ENCODE peak calls at places on chromosomes 3 and 15, in four cellular contexts. L is HCT116, N is GM12878, D is A549. P is an unnamed sample.

GRCh38 chr15:66565731-66566130 is at the start of gene LCTL:
- DNase-seq in L (no peak), N (no peak), D (no peak), P (no peak)

GRCh38 chr3:146187334-146187950 is 26.5 kb upstream of the PLOD2 start:
- DNase-seq in L (peak; percentile 29), N (no peak), D (no peak), P (peak; percentile 9)

GRCh38 chr3:61927332-61927731 is 366.0 kb downstream of the PTPRG start:
- DNase-seq in L (no peak), N (no peak), D (no peak), P (no peak)

GRCh38 chr3:33717616-33717865 is 513 bp downstream of the CLASP2 start:
- DNase-seq in L (peak; percentile 49), N (no peak), D (peak; percentile 61), P (peak; percentile 76)

GRCh38 chr3:128385080-128385832 is 81.4 kb downstream of the DNAJB8 start:
- DNase-seq in L (no peak), N (no peak), D (no peak), P (no peak)

GRCh38 chr3:128407247-128407646 is 59.4 kb downstream of the DNAJB8 start:
- DNase-seq in L (no peak), N (no peak), D (no peak), P (no peak)

GRCh38 chr15:81056276-81056675 is 55.6 kb downstream of the TLNRD1 start:
- DNase-seq in L (no peak), N (no peak), D (no peak), P (peak; percentile 32)

GRCh38 chr3:119774419-119774818 is 7.5 kb upstream of the NR1I2 start:
- DNase-seq in L (no peak), N (peak; percentile 16), D (no peak), P (no peak)

GRCh38 chr3:4898454-4899313 is 80.6 kb upstream of the BHLHE40 start:
- DNase-seq in L (peak; percentile 18), N (peak; percentile 53), D (no peak), P (peak; percentile 69)

GRCh38 chr3:47283193-47283537 is 421 bp downstream of the KLHL18 start:
- DNase-seq in L (no peak), N (no peak), D (peak; percentile 13), P (peak; percentile 48)

GRCh38 chr3:55723653-55724406 is 236.7 kb upstream of the WNT5A start:
- DNase-seq in L (no peak), N (no peak), D (no peak), P (no peak)

GRCh38 chr15:64844576-64845140 is 2.9 kb downstream of the PLEKHO2 start:
- DNase-seq in L (no peak), N (no peak), D (no peak), P (peak; percentile 22)

GRCh38 chr15:64842986-64843561 is 1.4 kb downstream of the PLEKHO2 start:
- DNase-seq in L (no peak), N (no peak), D (no peak), P (peak; percentile 93)

GRCh38 chr15:64841258-64842098 is at the start of gene PLEKHO2:
- DNase-seq in L (peak; percentile 73), N (peak; percentile 53), D (peak; percentile 99), P (peak; percentile 98)

GRCh38 chr15:64843996-64844395 is 2.3 kb downstream of the PLEKHO2 start:
- DNase-seq in L (no peak), N (no peak), D (no peak), P (no peak)

DNA sequence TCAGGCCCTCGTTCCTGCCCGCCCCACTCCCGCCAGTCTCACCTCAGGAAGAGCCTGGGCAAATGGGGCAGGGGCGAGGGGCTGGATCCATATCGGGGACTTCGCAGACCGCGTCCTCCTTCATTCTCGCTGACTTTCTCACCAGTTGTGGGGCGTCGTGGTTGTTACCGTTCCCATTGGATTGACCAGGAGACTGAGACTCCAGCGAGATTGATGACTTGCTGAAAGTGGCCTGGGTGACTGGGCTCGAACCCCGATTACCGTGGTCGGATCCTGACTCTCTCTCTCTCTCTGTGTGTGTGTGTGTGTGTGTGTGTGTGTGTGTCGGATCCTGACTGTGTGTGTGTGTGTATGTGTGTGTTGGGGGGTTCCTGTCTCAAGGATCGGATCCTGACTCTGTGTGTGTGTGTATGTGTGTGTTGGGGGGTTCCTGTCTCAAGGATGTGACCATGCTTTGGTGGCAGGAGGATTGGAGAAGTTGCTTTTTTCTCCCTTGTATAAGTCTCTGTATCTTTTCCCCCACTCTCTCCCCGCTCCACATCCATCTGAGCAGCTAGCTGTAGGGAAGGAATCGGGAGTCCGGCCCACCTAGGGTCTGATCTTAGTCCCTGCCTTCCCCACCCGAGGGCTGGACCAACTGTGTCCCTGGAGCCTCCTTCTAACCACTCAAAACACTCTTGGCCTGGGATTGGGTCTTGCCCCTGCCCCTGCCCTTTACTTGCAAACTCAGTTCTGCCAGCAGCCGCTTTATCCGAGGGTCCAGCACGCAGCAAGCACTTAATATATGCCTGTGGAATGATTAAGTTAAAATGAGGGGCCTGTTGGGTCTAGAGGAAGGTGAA is 605 bp downstream of the PLEKHO2 start:
- DNase-seq in L (no peak), N (no peak), D (peak; percentile 29), P (peak; percentile 46)
- H3K4me3 ChIP-seq in L (peak overlapping the region; percentile 84), N (peak overlapping the region; percentile 99), D (peak overlapping the region; percentile 70), P (peak overlapping the region; percentile 83)

GRCh38 chr15:85689729-85690128 is 105.0 kb downstream of the KLHL25 start:
- DNase-seq in L (no peak), N (peak; percentile 84), D (no peak), P (peak; percentile 93)
- TF ChIP-seq MAX in L (no peak), N (peak; percentile 65), D (no peak), P (peak; percentile 84)

GRCh38 chr15:26318689-26319088 is 454.2 kb downstream of the GABRB3 start:
- DNase-seq in L (no peak), N (no peak), D (no peak), P (no peak)
- H3K4me3 ChIP-seq in L (no peak overlapping the region), N (no peak overlapping the region), D (no peak overlapping the region), P (no peak overlapping the region)

GRCh38 chr3:45959201-45959600 is 15.9 kb downstream of the CXCR6 start:
- DNase-seq in L (no peak), N (no peak), D (no peak), P (no peak)

GRCh38 chr3:45960289-45960688 is 17.0 kb downstream of the CXCR6 start:
- DNase-seq in L (no peak), N (no peak), D (no peak), P (no peak)

GRCh38 chr3:45957606-45958005 is 14.3 kb downstream of the CXCR6 start:
- DNase-seq in L (no peak), N (no peak), D (no peak), P (no peak)

GRCh38 chr3:45955706-45956105 is 12.4 kb downstream of the CXCR6 start:
- DNase-seq in L (no peak), N (no peak), D (no peak), P (no peak)

DNA sequence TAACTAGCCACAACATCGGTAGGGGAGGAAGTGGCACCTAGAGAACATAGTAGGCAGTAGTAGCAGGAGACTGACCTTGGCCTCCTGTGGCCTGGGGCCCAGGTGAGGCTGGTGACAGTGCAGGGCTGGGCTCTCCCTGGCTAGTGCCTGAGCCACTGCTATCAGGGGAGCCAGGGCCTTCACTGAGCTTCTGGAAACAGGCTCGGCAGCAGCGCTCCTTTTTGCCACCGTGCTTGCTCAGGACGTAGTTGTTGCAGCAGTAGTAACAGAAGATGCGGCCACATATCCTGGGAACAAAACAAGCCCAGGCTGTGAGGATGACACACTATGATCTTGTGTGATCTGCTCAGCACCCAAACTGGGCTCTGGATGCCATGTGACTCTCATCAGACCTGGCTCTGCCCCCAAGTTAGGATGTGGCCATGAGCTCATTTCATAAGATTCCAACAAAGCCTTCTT is 15.1 kb downstream of the CXCR6 start:
- DNase-seq in L (no peak), N (no peak), D (no peak), P (no peak)
- TF ChIP-seq MAX in L (no peak), N (no peak), D (no peak), P (no peak)

GRCh38 chr3:31953091-31953490 is 28.0 kb downstream of the OSBPL10 start:
- DNase-seq in L (no peak), N (no peak), D (no peak), P (no peak)
- H3K4me3 ChIP-seq in L (no peak overlapping the region), N (no peak overlapping the region), D (no peak overlapping the region), P (no peak overlapping the region)

GRCh38 chr3:13021934-13022265 is 51.3 kb downstream of the IQSEC1 start:
- DNase-seq in L (no peak), N (no peak), D (no peak), P (no peak)

GRCh38 chr3:13022348-13023250 is 50.6 kb downstream of the IQSEC1 start:
- DNase-seq in L (no peak), N (no peak), D (peak; percentile 34), P (peak; percentile 95)

GRCh38 chr3:13019706-13020105 is 53.5 kb downstream of the IQSEC1 start:
- DNase-seq in L (no peak), N (no peak), D (no peak), P (no peak)

GRCh38 chr3:13020159-13020558 is 53.1 kb downstream of the IQSEC1 start:
- DNase-seq in L (no peak), N (no peak), D (no peak), P (no peak)

GRCh38 chr3:13021141-13021933 is 51.9 kb downstream of the IQSEC1 start:
- DNase-seq in L (no peak), N (no peak), D (no peak), P (peak; percentile 65)
- TF ChIP-seq MAX in L (no peak), N (peak; percentile 31), D (no peak), P (no peak)

GRCh38 chr3:80553211-80553610 is 785.4 kb upstream of the ROBO1 start:
- DNase-seq in L (no peak), N (no peak), D (no peak), P (no peak)

GRCh38 chr3:80549173-80549572 is 781.4 kb upstream of the ROBO1 start:
- DNase-seq in L (no peak), N (no peak), D (no peak), P (no peak)

GRCh38 chr3:80556728-80557127 is 788.9 kb upstream of the ROBO1 start:
- DNase-seq in L (no peak), N (no peak), D (no peak), P (no peak)

GRCh38 chr3:80550154-80550553 is 782.4 kb upstream of the ROBO1 start:
- DNase-seq in L (no peak), N (no peak), D (no peak), P (no peak)

DNA sequence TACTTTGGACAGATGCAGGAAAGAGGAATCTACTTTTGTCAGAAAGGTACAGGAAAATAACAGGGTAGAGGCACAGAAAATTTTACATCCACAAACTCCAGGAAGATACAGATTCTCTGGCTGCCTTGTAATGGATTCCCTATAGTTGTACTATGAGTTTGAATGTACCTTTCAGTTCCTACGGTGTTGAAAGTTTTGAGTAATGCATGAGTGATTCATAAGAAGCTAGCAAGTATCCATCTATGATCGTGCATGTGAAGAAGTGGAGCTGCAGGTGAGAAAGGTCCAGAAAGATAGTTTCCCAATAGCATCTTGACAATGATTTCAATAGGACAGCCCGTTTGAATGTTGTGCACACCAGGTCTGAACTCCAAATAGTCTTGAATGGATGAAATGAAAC is 786.5 kb upstream of the ROBO1 start:
- DNase-seq in L (no peak), N (no peak), D (no peak), P (no peak)
- H3K4me3 ChIP-seq in L (no peak overlapping the region), N (no peak overlapping the region), D (no peak overlapping the region), P (no peak overlapping the region)